ENCODE peak calls at places on chromosome 3, in nine cellular contexts. H, R, G, Z, O, P, V, K and T are unnamed samples. For H3K36me3 and H3K9me3, the result is how much of the 10 kb centered on the place peaks cover.

GRCh38 chr3:21390136-21390535 is 360.9 kb downstream of the ZNF385D start:
- DNase-seq in H (no peak), R (peak), G (no peak), Z (no peak), O (no peak), P (no peak), V (peak), K (no peak), T (no peak)

GRCh38 chr3:152271465-152272035 is 2.8 kb downstream of the MBNL1 start:
- DNase-seq in H (no peak), R (no peak), G (no peak), Z (peak), O (no peak), P (no peak), V (no peak), K (no peak), T (no peak)

GRCh38 chr3:8311321-8311720 is 190.3 kb upstream of the LMCD1 start:
- DNase-seq in H (no peak), R (no peak), G (no peak), Z (no peak), O (no peak), P (no peak), V (no peak), K (no peak), T (no peak)

GRCh38 chr3:190580443-190580842 is 66.6 kb downstream of the IL1RAP start:
- DNase-seq in H (no peak), R (no peak), G (no peak), Z (no peak), O (no peak), P (no peak), V (no peak), K (no peak), T (no peak)

GRCh38 chr3:45795882-45796765 is at the start of gene SLC6A20:
- DNase-seq in H (no peak), R (no peak), G (peak), Z (no peak), O (peak), P (no peak), V (no peak), K (peak), T (no peak)

GRCh38 chr3:55204417-55204816 is 276.6 kb upstream of the LRTM1 start:
- DNase-seq in H (no peak), R (peak), G (no peak), Z (no peak), O (no peak), P (no peak), V (peak), K (no peak), T (no peak)

GRCh38 chr3:52521881-52522650 is 11.6 kb downstream of the NT5DC2 start:
- DNase-seq in H (no peak), R (no peak), G (no peak), Z (no peak), O (peak), P (peak), V (no peak), K (no peak), T (no peak)

GRCh38 chr3:45475145-45475544 is 86.8 kb downstream of the LARS2 start:
- DNase-seq in H (no peak), R (no peak), G (no peak), Z (no peak), O (no peak), P (no peak), V (no peak), K (no peak), T (no peak)

GRCh38 chr3:22928716-22929115 is 274.4 kb upstream of the UBE2E2 start:
- DNase-seq in H (no peak), R (no peak), G (no peak), Z (no peak), O (no peak), P (no peak), V (no peak), K (no peak), T (no peak)

GRCh38 chr3:102060814-102061213 is 211.5 kb downstream of the NFKBIZ start:
- DNase-seq in H (no peak), R (no peak), G (no peak), Z (no peak), O (no peak), P (no peak), V (no peak), K (no peak), T (no peak)

GRCh38 chr3:25537476-25537875 is 109.4 kb downstream of the RARB start:
- DNase-seq in H (no peak), R (no peak), G (no peak), Z (no peak), O (no peak), P (no peak), V (no peak), K (no peak), T (no peak)

GRCh38 chr3:152491922-152492321 is 223.2 kb downstream of the MBNL1 start:
- DNase-seq in H (no peak), R (no peak), G (no peak), Z (no peak), O (no peak), P (no peak), V (no peak), K (no peak), T (no peak)

GRCh38 chr3:112646623-112647022 is 5.7 kb upstream of the CCDC80 start:
- DNase-seq in H (no peak), R (no peak), G (no peak), Z (no peak), O (no peak), P (no peak), V (no peak), K (no peak), T (no peak)

GRCh38 chr3:149134560-149134959 is 5.1 kb downstream of the HPS3 start:
- DNase-seq in H (no peak), R (peak), G (no peak), Z (no peak), O (no peak), P (no peak), V (peak), K (no peak), T (no peak)

GRCh38 chr3:150603888-150604319 is 783 bp downstream of the SELENOT start:
- DNase-seq in H (no peak), R (no peak), G (peak), Z (no peak), O (no peak), P (no peak), V (no peak), K (no peak), T (no peak)

GRCh38 chr3:38331257-38332022 is 15.1 kb upstream of the XYLB start:
- DNase-seq in H (no peak), R (no peak), G (no peak), Z (no peak), O (no peak), P (no peak), V (no peak), K (no peak), T (no peak)

GRCh38 chr3:57706462-57706861 is 13.6 kb upstream of the DENND6A start:
- DNase-seq in H (no peak), R (peak), G (no peak), Z (no peak), O (no peak), P (no peak), V (peak), K (no peak), T (no peak)

GRCh38 chr3:186331043-186331442 is 31.0 kb downstream of the DGKG start:
- DNase-seq in H (no peak), R (no peak), G (no peak), Z (no peak), O (no peak), P (no peak), V (no peak), K (no peak), T (no peak)

GRCh38 chr3:136956994-136957393 is 789 bp upstream of the IL20RB start:
- DNase-seq in H (no peak), R (no peak), G (no peak), Z (no peak), O (no peak), P (no peak), V (no peak), K (no peak), T (no peak)

GRCh38 chr3:36741285-36741684 is 23.1 kb downstream of the DCLK3 start:
- DNase-seq in H (no peak), R (no peak), G (no peak), Z (no peak), O (no peak), P (no peak), V (no peak), K (no peak), T (no peak)

GRCh38 chr3:58074126-58074715 is 66.0 kb downstream of the FLNB start:
- DNase-seq in H (no peak), R (no peak), G (no peak), Z (no peak), O (no peak), P (no peak), V (no peak), K (no peak), T (no peak)

GRCh38 chr3:49567406-49567805 is 13.1 kb downstream of the BSN start:
- DNase-seq in H (no peak), R (no peak), G (no peak), Z (no peak), O (no peak), P (no peak), V (no peak), K (no peak), T (no peak)

DNA sequence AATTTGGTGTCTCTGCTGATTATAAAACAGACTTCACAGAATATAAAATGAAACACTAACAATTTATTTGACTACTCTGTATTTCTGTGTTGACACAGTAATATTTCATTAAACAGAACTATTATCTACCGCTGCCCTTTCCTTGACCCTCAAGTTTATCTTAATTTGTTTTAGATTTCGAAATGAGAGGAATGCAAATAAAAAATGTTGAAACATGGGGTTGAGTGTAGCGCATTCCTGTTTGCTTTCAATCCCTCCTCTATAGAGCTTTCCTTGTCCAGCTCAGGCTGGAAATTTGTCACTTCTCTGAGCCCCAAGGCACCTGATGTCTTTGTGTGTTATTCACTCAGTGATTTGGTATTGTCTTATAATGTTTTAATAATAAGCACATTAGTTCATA is 550.2 kb downstream of the ZBBX start:
- DNase-seq in H (no peak), R (no peak), G (no peak), Z (no peak), O (no peak), P (no peak), V (no peak), K (no peak), T (no peak)
- H3K27ac ChIP-seq in H (no peak), R (no peak), G (no peak), Z (no peak), O (no peak), P (no peak), V (no peak), K (no peak), T (no peak)

DNA sequence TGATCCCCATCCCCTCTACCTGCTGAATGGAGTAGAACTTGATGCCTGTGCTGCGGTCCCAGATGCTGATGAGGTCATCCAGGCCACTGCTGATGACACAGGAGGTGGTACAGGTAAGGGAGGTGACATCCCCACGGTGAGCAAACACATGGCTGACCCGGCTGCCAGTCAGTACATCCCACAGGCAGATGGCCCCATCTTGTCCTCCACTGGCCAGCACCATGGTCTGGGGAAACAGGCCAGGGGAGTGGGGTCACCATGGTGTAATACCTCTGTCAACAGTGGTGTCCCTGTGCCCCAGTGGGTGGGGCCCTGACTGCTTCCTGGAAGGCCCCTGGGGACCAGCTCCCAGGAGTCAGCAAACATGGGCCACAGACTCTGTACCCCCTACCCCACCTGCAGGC is 33.3 kb downstream of the PTPN23 start:
- DNase-seq in H (no peak), R (no peak), G (no peak), Z (no peak), O (no peak), P (no peak), V (no peak), K (no peak), T (no peak)
- H3K36me3 ChIP-seq in H (half or more), R (under half), G (half or more), Z (under half), O (under half), P (under half), V (under half), K (under half), T (half or more)

GRCh38 chr3:13706886-13707285 is 158.0 kb downstream of the FBLN2 start:
- DNase-seq in H (peak), R (no peak), G (no peak), Z (no peak), O (peak), P (peak), V (no peak), K (no peak), T (no peak)

GRCh38 chr3:13708871-13709595 is 160.1 kb downstream of the FBLN2 start:
- DNase-seq in H (no peak), R (no peak), G (no peak), Z (no peak), O (peak), P (peak), V (no peak), K (no peak), T (no peak)

GRCh38 chr3:13706451-13706850 is 157.5 kb downstream of the FBLN2 start:
- DNase-seq in H (no peak), R (no peak), G (no peak), Z (no peak), O (no peak), P (peak), V (no peak), K (no peak), T (no peak)

GRCh38 chr3:13708301-13708700 is 159.4 kb downstream of the FBLN2 start:
- DNase-seq in H (peak), R (no peak), G (no peak), Z (no peak), O (no peak), P (peak), V (no peak), K (no peak), T (no peak)

GRCh38 chr3:13707456-13707855 is 158.5 kb downstream of the FBLN2 start:
- DNase-seq in H (no peak), R (no peak), G (no peak), Z (no peak), O (no peak), P (peak), V (no peak), K (no peak), T (no peak)
- H3K9me3 ChIP-seq in H (under half), R (under half), G (under half), Z (under half), O (under half), P (under half), V (under half), K (under half), T (under half)

GRCh38 chr3:193837347-193837827 is 244.4 kb downstream of the OPA1 start:
- DNase-seq in H (no peak), R (no peak), G (no peak), Z (no peak), O (no peak), P (no peak), V (no peak), K (no peak), T (no peak)

GRCh38 chr3:193836918-193837317 is 243.9 kb downstream of the OPA1 start:
- DNase-seq in H (no peak), R (no peak), G (no peak), Z (no peak), O (no peak), P (no peak), V (no peak), K (no peak), T (no peak)

GRCh38 chr3:193835414-193835813 is 242.4 kb downstream of the OPA1 start:
- DNase-seq in H (no peak), R (no peak), G (no peak), Z (no peak), O (no peak), P (no peak), V (no peak), K (no peak), T (no peak)

GRCh38 chr3:193833592-193833991 is 240.6 kb downstream of the OPA1 start:
- DNase-seq in H (no peak), R (no peak), G (no peak), Z (no peak), O (no peak), P (no peak), V (no peak), K (no peak), T (no peak)

DNA sequence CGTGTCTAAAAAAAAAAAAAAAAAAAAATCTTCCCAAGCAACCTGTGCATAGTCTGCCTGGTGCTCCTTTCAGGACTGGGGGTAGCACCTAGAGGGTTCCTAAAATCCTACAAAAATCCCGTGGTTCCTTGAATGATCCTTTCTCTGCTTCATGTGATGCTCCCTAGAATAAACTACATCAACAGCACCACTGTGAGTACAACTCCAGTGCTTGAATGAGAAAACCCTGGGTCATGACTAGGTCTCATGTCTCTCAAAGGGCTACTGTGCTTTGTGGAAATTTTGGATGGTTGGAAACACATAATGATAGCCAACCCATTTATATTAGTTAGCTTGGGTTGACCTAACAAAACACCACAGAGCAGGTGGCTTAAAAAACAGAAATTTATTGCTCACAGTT is 243.5 kb downstream of the OPA1 start:
- DNase-seq in H (no peak), R (no peak), G (no peak), Z (no peak), O (no peak), P (no peak), V (no peak), K (no peak), T (no peak)
- H3K27ac ChIP-seq in H (no peak), R (no peak), G (no peak), Z (no peak), O (no peak), P (no peak), V (no peak), K (peak), T (peak)

GRCh38 chr3:142417302-142417701 is 30.5 kb downstream of the XRN1 start:
- DNase-seq in H (no peak), R (no peak), G (no peak), Z (no peak), O (no peak), P (no peak), V (no peak), K (no peak), T (no peak)
- H3K36me3 ChIP-seq in H (under half), R (under half), G (half or more), Z (half or more), O (under half), P (under half), V (under half), K (under half), T (under half)